ENCODE peak calls at places on chromosome 15, in seven cellular contexts. F, V, D, S, T, W and X are unnamed samples.

GRCh38 chr15:65084500-65085206 is 8.1 kb downstream of the KBTBD13 start:
- DNase-seq in T (no peak), F (no peak), W (no peak), V (no peak), S (no peak), D (no peak), X (no peak)

GRCh38 chr15:92725171-92725570 is 69.6 kb upstream of the FAM174B start:
- DNase-seq in T (no peak), S (no peak), W (no peak), V (no peak), D (no peak), F (no peak), X (no peak)

GRCh38 chr15:61634837-61635236 is 405.7 kb upstream of the RORA start:
- DNase-seq in T (no peak), W (no peak), V (no peak), D (no peak), F (no peak), S (no peak), X (no peak)

GRCh38 chr15:88257311-88257901 is 867 bp upstream of the NTRK3 start:
- DNase-seq in V (no peak), D (no peak), W (peak; percentile 41), T (no peak), F (no peak), S (no peak), X (no peak)

GRCh38 chr15:58666957-58667356 is 82.5 kb downstream of the ADAM10 start:
- DNase-seq in S (no peak), D (no peak), V (no peak), T (no peak), F (no peak), W (no peak), X (no peak)

GRCh38 chr15:60616147-60616546 is 137.2 kb upstream of the ICE2 start:
- DNase-seq in F (no peak), T (no peak), W (no peak), D (no peak), S (no peak), V (no peak), X (no peak)

GRCh38 chr15:70322051-70322668 is 224.4 kb upstream of the TLE3 start:
- DNase-seq in S (no peak), W (no peak), V (no peak), T (no peak), F (no peak), D (no peak), X (no peak)

GRCh38 chr15:36887214-36888017 is 212.9 kb downstream of the MEIS2 start:
- DNase-seq in V (no peak), D (no peak), S (no peak), T (no peak), W (no peak), F (no peak), X (no peak)

GRCh38 chr15:85579957-85580694 is 199.7 kb downstream of the AKAP13 start:
- DNase-seq in W (no peak), V (no peak), T (no peak), F (no peak), D (peak; percentile 76), S (no peak), X (no peak)

GRCh38 chr15:74788042-74788715 is 6.3 kb downstream of the CSK start:
- DNase-seq in W (no peak), S (no peak), D (no peak), T (no peak), F (no peak), V (no peak), X (no peak)

GRCh38 chr15:65069179-65069578 is 1.4 kb upstream of the RASL12 start:
- DNase-seq in F (no peak), T (no peak), D (peak; percentile 28), S (no peak), W (no peak), V (no peak), X (peak; percentile 99)

GRCh38 chr15:68389936-68390790 is 41.8 kb downstream of the ITGA11 start:
- DNase-seq in T (no peak), S (peak; percentile 60), W (peak; percentile 24), D (no peak), V (no peak), F (no peak), X (peak; percentile 16)

GRCh38 chr15:74631935-74632560 is 16.4 kb downstream of the CLK3 start:
- DNase-seq in V (peak; percentile 7), S (peak; percentile 55), T (peak; percentile 47), W (peak; percentile 75), F (peak; percentile 76), D (peak; percentile 64), X (no peak)

GRCh38 chr15:77014137-77015081 is 19.5 kb downstream of the PSTPIP1 start:
- DNase-seq in W (no peak), D (no peak), S (no peak), F (no peak), V (no peak), T (no peak), X (no peak)

GRCh38 chr15:32119694-32120330 is 89.5 kb downstream of the CHRNA7 start:
- DNase-seq in T (no peak), D (no peak), S (no peak), V (no peak), W (no peak), F (no peak), X (no peak)

GRCh38 chr15:73799466-73799865 is 46.3 kb upstream of the INSYN1 start:
- DNase-seq in S (no peak), W (no peak), D (no peak), T (no peak), V (no peak), F (no peak), X (no peak)

GRCh38 chr15:88284441-88285106 is 28.0 kb upstream of the NTRK3 start:
- DNase-seq in F (no peak), D (no peak), W (no peak), S (no peak), T (no peak), V (no peak), X (no peak)

GRCh38 chr15:25859838-25860645 is 3.1 kb downstream of the ATP10A start:
- DNase-seq in T (no peak), W (peak; percentile 59), S (no peak), D (no peak), V (no peak), F (no peak), X (no peak)

GRCh38 chr15:62844564-62845235 is 197.8 kb upstream of the TPM1 start:
- DNase-seq in S (no peak), V (no peak), D (no peak), W (no peak), T (no peak), F (no peak), X (no peak)

GRCh38 chr15:92845109-92845508 is 55.0 kb upstream of the CHD2 start:
- DNase-seq in T (no peak), D (no peak), S (peak; percentile 60), W (no peak), V (peak; percentile 12), F (no peak), X (no peak)

GRCh38 chr15:99435138-99435695 is 130.6 kb upstream of the MEF2A start:
- DNase-seq in S (no peak), V (peak; percentile 61), D (peak; percentile 43), T (no peak), W (no peak), F (peak; percentile 40), X (no peak)

GRCh38 chr15:96347181-96348111 is 16.9 kb downstream of the NR2F2 start:
- DNase-seq in W (no peak), S (peak; percentile 90), V (no peak), T (no peak), D (no peak), F (peak; percentile 63), X (no peak)

GRCh38 chr15:76206325-76206976 is 104.8 kb downstream of the ETFA start:
- DNase-seq in F (peak; percentile 90), T (no peak), D (peak; percentile 91), S (peak; percentile 69), W (no peak), V (peak; percentile 93), X (no peak)

GRCh38 chr15:94692697-94693096 is 461.3 kb downstream of the MCTP2 start:
- DNase-seq in V (no peak), S (no peak), F (no peak), W (no peak), T (no peak), D (no peak), X (no peak)

GRCh38 chr15:88623632-88624031 is 2.5 kb downstream of the AEN start:
- DNase-seq in F (no peak), W (no peak), S (no peak), T (no peak), D (no peak), V (no peak), X (no peak)

GRCh38 chr15:52102468-52102867 is 10.1 kb downstream of the BCL2L10 start:
- DNase-seq in F (no peak), S (no peak), D (no peak), W (no peak), V (no peak), T (peak; percentile 97), X (peak; percentile 73)

GRCh38 chr15:66077320-66077663 is 176.3 kb downstream of the MEGF11 start:
- DNase-seq in F (no peak), W (no peak), S (no peak), D (no peak), T (no peak), V (no peak), X (no peak)

GRCh38 chr15:88887068-88887580 is 8.2 kb downstream of the HAPLN3 start:
- DNase-seq in T (no peak), S (no peak), V (no peak), D (no peak), W (no peak), F (no peak), X (no peak)

GRCh38 chr15:20341901-20342605 is 199.5 kb downstream of the GOLGA6L6 start:
- DNase-seq in V (no peak), S (no peak), T (no peak), D (peak; percentile 47), F (peak; percentile 87), W (peak; percentile 44), X (no peak)

GRCh38 chr15:40136470-40136869 is 24.4 kb upstream of the BUB1B start:
- DNase-seq in T (no peak), D (no peak), W (no peak), V (no peak), S (no peak), F (no peak), X (no peak)

GRCh38 chr15:48304398-48304797 is 26.8 kb upstream of the DUT start:
- DNase-seq in D (no peak), F (no peak), V (no peak), S (no peak), T (no peak), W (no peak), X (no peak)

GRCh38 chr15:85026304-85027032 is 44.8 kb downstream of the PDE8A start:
- DNase-seq in D (peak; percentile 19), V (no peak), W (no peak), F (peak; percentile 46), T (no peak), S (no peak), X (no peak)

GRCh38 chr15:53307952-53308624 is 451.4 kb downstream of the WDR72 start:
- DNase-seq in T (peak; percentile 21), S (no peak), V (no peak), W (no peak), D (no peak), F (no peak), X (no peak)